ENCODE peak calls at places on chromosomes 6 and 20, in four cellular contexts. Y, T, U and E are unnamed samples.

GRCh38 chr6:77292564-77293546 is 170.4 kb downstream of the HTR1B start:
- DNase-seq in U (no peak), Y (peak), T (no peak), E (peak)

GRCh38 chr6:56807335-56807991 is 147.4 kb upstream of the BEND6 start:
- DNase-seq in U (no peak), T (no peak), Y (no peak), E (no peak)

GRCh38 chr6:106396426-106397220 is 36.1 kb downstream of the CRYBG1 start:
- DNase-seq in Y (no peak), U (no peak), T (no peak), E (no peak)

GRCh38 chr6:147712841-147713240 is 204.4 kb downstream of the SAMD5 start:
- DNase-seq in Y (no peak), T (no peak), U (no peak), E (no peak)

GRCh38 chr6:159104931-159105330 is 60.1 kb upstream of the TAGAP start:
- DNase-seq in U (no peak), T (no peak), Y (peak), E (peak)

GRCh38 chr6:24431045-24431451 is 28.3 kb downstream of the MRS2 start:
- DNase-seq in T (peak), Y (peak), U (peak), E (peak)

GRCh38 chr20:47546184-47547033 is 44.7 kb downstream of the NCOA3 start:
- DNase-seq in T (no peak), Y (no peak), U (no peak), E (peak)

GRCh38 chr20:12916699-12917098 is 92.1 kb upstream of the SPTLC3 start:
- DNase-seq in U (no peak), T (peak), Y (peak), E (peak)

GRCh38 chr6:132131777-132132176 is 180.6 kb upstream of the CCN2 start:
- DNase-seq in T (peak), U (no peak), Y (peak), E (peak)

GRCh38 chr6:107323133-107323785 is 136.1 kb downstream of the PDSS2 start:
- DNase-seq in Y (no peak), U (no peak), T (no peak), E (no peak)

GRCh38 chr6:168195712-168196111 is 116.7 kb upstream of the FRMD1 start:
- DNase-seq in Y (no peak), U (no peak), T (no peak), E (no peak)

GRCh38 chr6:106519460-106520394 is 109.6 kb downstream of the RTN4IP1 start:
- DNase-seq in Y (no peak), T (no peak), U (no peak), E (peak)

GRCh38 chr6:166721576-166721975 is 94.5 kb upstream of the RPS6KA2 start:
- DNase-seq in U (no peak), T (no peak), Y (no peak), E (no peak)

GRCh38 chr20:49853640-49854039 is 41.0 kb downstream of the SLC9A8 start:
- DNase-seq in T (no peak), Y (peak), U (no peak), E (peak)

GRCh38 chr6:133358598-133358997 is 117.4 kb downstream of the EYA4 start:
- DNase-seq in T (no peak), U (no peak), Y (no peak), E (no peak)
- H3K4me3 ChIP-seq in T (no peak), U (no peak), Y (no peak), E (no peak)

DNA sequence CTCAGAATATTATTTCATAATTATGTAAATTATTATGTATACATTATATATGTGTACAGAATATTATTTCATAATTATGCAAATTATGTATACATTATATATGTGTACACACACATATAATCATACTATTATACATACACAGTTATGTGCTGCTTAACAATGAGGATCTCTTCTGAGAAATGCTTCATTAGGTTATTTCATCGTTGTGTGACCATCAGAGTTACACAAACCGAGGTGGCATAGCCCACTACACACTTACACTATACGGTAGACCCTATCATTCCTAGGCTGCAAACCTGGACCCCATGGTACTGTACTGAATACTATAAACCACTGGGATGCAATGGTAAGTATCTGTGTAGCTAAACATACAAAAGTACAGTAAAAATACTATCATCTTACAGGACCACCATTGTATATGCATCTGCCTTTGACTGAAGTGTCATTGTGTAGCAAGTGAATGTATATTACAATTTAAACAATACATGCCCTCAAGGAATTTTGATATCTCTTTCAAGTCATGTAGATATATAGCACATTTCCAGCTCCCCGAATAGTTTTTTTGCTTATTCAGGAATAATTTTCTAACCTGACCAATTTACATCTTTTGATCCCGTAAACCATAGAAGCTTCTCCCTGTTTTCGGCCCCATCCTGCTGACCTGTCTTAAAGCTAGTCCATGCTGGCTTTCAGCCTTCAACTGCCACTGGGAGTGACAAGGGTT is 71.2 kb downstream of the TMEM170B start:
- DNase-seq in Y (no peak), U (no peak), T (no peak), E (no peak)
- H3K4me3 ChIP-seq in Y (no peak), U (no peak), T (no peak), E (no peak)

GRCh38 chr6:43743682-43744381 is 26.2 kb upstream of the VEGFA start:
- DNase-seq in U (no peak), Y (no peak), T (no peak), E (no peak)
- H3K4me3 ChIP-seq in U (no peak), Y (no peak), T (no peak), E (no peak)

DNA sequence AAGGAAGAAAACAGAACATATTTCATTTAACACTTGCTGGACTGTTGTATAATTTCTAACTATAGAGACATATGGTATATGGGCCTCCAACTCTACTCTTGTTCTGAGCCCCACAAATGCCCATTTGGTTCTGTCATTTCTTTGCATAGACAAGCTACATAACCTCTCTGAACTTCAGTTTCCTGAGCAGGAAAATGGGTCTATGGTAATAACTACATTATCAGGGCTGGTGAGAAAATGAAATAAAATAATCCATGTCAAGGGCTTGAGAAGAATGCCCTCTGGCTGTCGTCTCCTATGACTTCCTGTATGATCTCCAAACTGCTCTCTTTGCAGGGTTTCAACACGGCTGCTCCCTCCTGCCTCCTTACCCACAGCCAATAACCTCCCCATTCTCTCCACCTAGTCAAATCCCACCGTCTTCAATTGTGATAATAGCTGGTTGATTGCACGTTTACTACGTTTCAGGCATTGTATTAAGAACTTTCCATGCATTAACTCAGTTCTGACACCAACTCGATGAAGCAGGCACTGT is 12.0 kb downstream of the ZCCHC3 start:
- DNase-seq in U (no peak), Y (no peak), T (no peak), E (no peak)
- H3K4me3 ChIP-seq in U (peak), Y (no peak), T (peak), E (no peak)

GRCh38 chr20:62339647-62340062 is 27.5 kb downstream of the LAMA5 start:
- DNase-seq in T (no peak), U (no peak), Y (no peak), E (peak)
- H3K4me3 ChIP-seq in T (no peak), U (no peak), Y (no peak), E (no peak)